ENCODE peak calls at places on chromosomes 4 and X, in eight cellular contexts. H is gastrocnemius medialis, C is heart right ventricle, V is MM.1S, Q is pancreas, N is HCT116, F is left ventricle myocardium inferior, P is upper lobe of left lung. U is an unnamed sample.

GRCh38 chrX:100512471-100512870 is 72.3 kb upstream of the TNMD start:
- DNase-seq in H (no peak), C (no peak), V (no peak), Q (no peak), N (peak; percentile 1), F (no peak), P (no peak), U (no peak)

GRCh38 chr4:478373-478772 is 20.6 kb downstream of the ZNF721 start:
- DNase-seq in H (no peak), C (no peak), V (no peak), Q (no peak), N (no peak), F (no peak), P (no peak), U (no peak)

GRCh38 chr4:88628746-88629145 is 36.5 kb downstream of the HERC3 start:
- DNase-seq in H (no peak), C (no peak), V (no peak), Q (no peak), N (no peak), F (no peak), P (no peak), U (no peak)

GRCh38 chrX:147376601-147377387 is 534.9 kb upstream of the FMR1 start:
- DNase-seq in H (no peak), C (no peak), V (no peak), Q (peak; percentile 52), N (no peak), F (no peak), P (no peak), U (no peak)

GRCh38 chr4:123750044-123750443 is 353.4 kb downstream of the SPRY1 start:
- DNase-seq in H (no peak), C (no peak), V (no peak), Q (no peak), N (no peak), F (peak; percentile 15), P (no peak), U (no peak)

GRCh38 chr4:37429906-37430305 is 185.4 kb downstream of the NWD2 start:
- DNase-seq in H (no peak), C (no peak), V (no peak), Q (no peak), N (no peak), F (no peak), P (no peak), U (no peak)

GRCh38 chrX:41377624-41378023 is 43.7 kb downstream of the DDX3X start:
- DNase-seq in H (no peak), C (no peak), V (no peak), Q (no peak), N (no peak), F (no peak), P (no peak), U (no peak)

GRCh38 chr4:81207793-81208192 is 7.2 kb downstream of the PRKG2 start:
- DNase-seq in H (no peak), C (no peak), V (no peak), Q (no peak), N (no peak), F (no peak), P (no peak), U (no peak)

GRCh38 chr4:7295917-7296660 is 103.8 kb downstream of the SORCS2 start:
- DNase-seq in H (no peak), C (peak; percentile 22), V (no peak), Q (no peak), N (peak; percentile 10), F (peak; percentile 31), P (no peak), U (no peak)

GRCh38 chrX:137425273-137425902 is 140.5 kb upstream of the ZIC3 start:
- DNase-seq in H (no peak), C (no peak), V (no peak), Q (no peak), N (no peak), F (no peak), P (no peak), U (no peak)

GRCh38 chr4:2933566-2934076 is 29.6 kb downstream of the NOP14 start:
- DNase-seq in H (no peak), C (no peak), V (no peak), Q (peak; percentile 36), N (no peak), F (peak; percentile 22), P (peak; percentile 88), U (no peak)

GRCh38 chr4:2934077-2934812 is 29.0 kb downstream of the NOP14 start:
- DNase-seq in H (no peak), C (peak; percentile 41), V (no peak), Q (peak; percentile 53), N (no peak), F (peak; percentile 68), P (peak; percentile 93), U (peak; percentile 83)

GRCh38 chr4:2936773-2937145 is 26.4 kb downstream of the NOP14 start:
- DNase-seq in H (no peak), C (no peak), V (no peak), Q (peak; percentile 17), N (no peak), F (peak; percentile 13), P (no peak), U (no peak)

GRCh38 chr4:2935762-2936743 is 27.2 kb downstream of the NOP14 start:
- DNase-seq in H (no peak), C (no peak), V (no peak), Q (peak; percentile 13), N (peak; percentile 69), F (peak; percentile 13), P (no peak), U (no peak)

DNA sequence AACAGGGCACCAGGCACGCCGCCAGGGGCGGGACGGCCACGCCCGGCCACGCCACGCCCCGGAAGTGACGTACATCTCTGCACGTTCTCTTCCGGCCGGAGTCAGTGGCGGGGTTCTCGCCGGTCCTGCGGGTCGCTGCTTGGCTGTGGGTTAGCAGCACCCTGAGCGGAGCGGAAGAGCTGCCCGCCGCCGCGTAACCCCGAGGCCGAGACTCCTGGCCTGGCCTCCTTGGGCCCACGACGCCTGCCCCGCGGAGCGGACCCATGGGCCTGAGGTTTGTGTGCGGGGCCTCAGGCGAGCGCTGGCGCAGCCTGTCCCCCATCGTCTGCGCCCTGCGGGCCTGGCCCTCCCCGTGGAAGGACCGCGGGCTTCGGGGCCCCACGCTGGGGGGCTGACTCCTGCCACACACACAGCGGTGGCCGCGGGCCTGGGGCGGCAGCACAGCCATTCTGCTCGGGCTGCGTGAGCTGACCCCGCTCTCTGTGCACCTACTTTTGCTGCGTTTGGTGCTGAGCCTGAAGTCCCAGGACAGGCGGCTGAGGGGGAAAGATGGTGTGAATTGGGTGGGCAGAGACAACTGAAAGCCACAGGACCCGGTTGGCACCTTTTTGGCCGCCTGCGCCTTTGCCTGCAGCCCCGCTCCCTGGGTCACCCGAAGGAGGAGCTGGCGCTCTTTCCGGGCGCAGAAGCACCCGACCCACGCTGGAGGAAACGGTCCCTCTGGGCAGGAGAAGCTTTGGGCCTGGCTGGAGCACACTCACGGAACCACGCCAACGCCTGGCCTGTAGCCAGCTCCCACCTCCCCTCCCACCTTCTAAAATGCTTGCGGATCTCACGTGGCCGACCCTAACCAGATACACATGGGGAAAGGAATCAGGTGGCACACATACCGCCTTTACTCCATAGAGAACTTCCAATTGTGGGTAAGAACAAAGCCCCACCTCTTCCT is 28.1 kb downstream of the NOP14 start:
- DNase-seq in H (peak; percentile 89), C (peak; percentile 95), V (peak; percentile 91), Q (peak; percentile 96), N (peak; percentile 77), F (peak; percentile 95), P (peak; percentile 99), U (peak; percentile 93)
- TF ChIP-seq CTCF in H (no peak), C (peak; percentile 13), V (no peak), Q (no peak), N (no peak), F (no peak), P (peak; percentile 36), U (no peak)

GRCh38 chr4:86934147-86934771 is 552 bp upstream of the AFF1 start:
- DNase-seq in H (no peak), C (no peak), V (no peak), Q (no peak), N (no peak), F (no peak), P (no peak), U (no peak)

GRCh38 chr4:86939123-86939522 is 4.3 kb downstream of the AFF1 start:
- DNase-seq in H (no peak), C (no peak), V (no peak), Q (no peak), N (no peak), F (no peak), P (no peak), U (no peak)

GRCh38 chr4:86934772-86935498 is at the start of gene AFF1:
- DNase-seq in H (peak; percentile 92), C (peak; percentile 94), V (peak; percentile 94), Q (peak; percentile 93), N (peak; percentile 82), F (peak; percentile 94), P (peak; percentile 98), U (peak; percentile 91)

GRCh38 chr4:86935499-86935832 is 655 bp downstream of the AFF1 start:
- DNase-seq in H (no peak), C (no peak), V (peak; percentile 34), Q (no peak), N (no peak), F (no peak), P (no peak), U (no peak)

GRCh38 chr4:86935833-86936721 is 1.3 kb downstream of the AFF1 start:
- DNase-seq in H (peak; percentile 67), C (peak; percentile 55), V (peak; percentile 86), Q (peak; percentile 76), N (peak; percentile 78), F (peak; percentile 42), P (peak; percentile 89), U (peak; percentile 82)
- H3K27ac ChIP-seq in H (peak overlapping the region; percentile 93), C (peak overlapping the region; percentile 97), V (peak overlapping the region; percentile 88), Q (peak overlapping the region; percentile 96), N (peak overlapping the region; percentile 91), F (peak overlapping the region; percentile 99), P (peak overlapping the region; percentile 96), U (peak overlapping the region; percentile 98)

GRCh38 chr4:92263010-92263409 is 40.8 kb upstream of the GRID2 start:
- DNase-seq in H (no peak), C (no peak), V (no peak), Q (no peak), N (no peak), F (no peak), P (no peak), U (no peak)
- TF ChIP-seq CTCF in H (no peak), C (no peak), V (no peak), Q (no peak), N (no peak), F (no peak), P (no peak), U (no peak)

GRCh38 chr4:98706935-98707334 is 48.5 kb upstream of the TSPAN5 start:
- DNase-seq in H (no peak), C (no peak), V (no peak), Q (no peak), N (no peak), F (no peak), P (no peak), U (no peak)

GRCh38 chr4:98700630-98701029 is 42.2 kb upstream of the TSPAN5 start:
- DNase-seq in H (no peak), C (no peak), V (no peak), Q (no peak), N (no peak), F (no peak), P (no peak), U (no peak)

GRCh38 chr4:98710831-98711230 is 52.4 kb upstream of the TSPAN5 start:
- DNase-seq in H (no peak), C (no peak), V (no peak), Q (no peak), N (no peak), F (no peak), P (no peak), U (no peak)

GRCh38 chr4:98711526-98711925 is 53.1 kb upstream of the TSPAN5 start:
- DNase-seq in H (no peak), C (no peak), V (no peak), Q (no peak), N (no peak), F (no peak), P (no peak), U (no peak)

GRCh38 chr4:98706200-98706813 is 47.9 kb upstream of the TSPAN5 start:
- DNase-seq in H (no peak), C (no peak), V (no peak), Q (no peak), N (no peak), F (no peak), P (no peak), U (no peak)
- H3K27ac ChIP-seq in H (no peak overlapping the region), C (no peak overlapping the region), V (no peak overlapping the region), Q (no peak overlapping the region), N (no peak overlapping the region), F (no peak overlapping the region), P (no peak overlapping the region), U (no peak overlapping the region)